ENCODE peak calls at places on chromosome 17, in eight cellular contexts. L is stimulated activated CD4-positive, alpha-beta T cell treated with anti-CD3 and anti-CD28 coated beads, Interleukin-12 subunit alpha, Interleukin-12 subunit beta, amount 100 ng/mL, for 24 hours; E is epithelial cell of esophagus; Y is stimulated activated CD8-positive, alpha-beta memory T cell treated with anti-CD3 and anti-CD28 coated beads, Interleukin-4, amount 100 ng/mL, for 1 hour; N is H9; T is activated T-helper 1 cell treated with anti-CD3 and anti-CD28 coated beads, Interleukin-2, amount 50 U/mL, for 16 hours; S is CD8-positive, alpha-beta T cell; P is NCI-H1417. H is an unnamed sample.

GRCh38 chr17:79864617-79865250 is 25.5 kb upstream of the CBX4 start:
- DNase-seq in L (no peak), E (peak), Y (no peak), N (no peak), T (no peak), S (no peak), P (no peak), H (no peak)

GRCh38 chr17:46191332-46192210 is 1.7 kb downstream of the KANSL1 start:
- DNase-seq in L (no peak), E (peak), Y (no peak), N (peak), T (no peak), S (no peak), P (peak), H (no peak)

GRCh38 chr17:44610871-44611270 is 45.4 kb upstream of the MEIOC start:
- DNase-seq in L (no peak), E (peak), Y (no peak), N (no peak), T (no peak), S (no peak), P (no peak), H (no peak)

GRCh38 chr17:35373532-35373983 is at the start of gene SLFN11:
- DNase-seq in L (peak), E (peak), Y (peak), N (peak), T (peak), S (peak), P (peak), H (peak)

GRCh38 chr17:41800601-41801373 is 11.0 kb downstream of the P3H4 start:
- DNase-seq in L (no peak), E (peak), Y (no peak), N (peak), T (no peak), S (no peak), P (peak), H (no peak)

GRCh38 chr17:78935419-78936323 is 10.5 kb upstream of the TIMP2 start:
- DNase-seq in L (no peak), E (peak), Y (no peak), N (peak), T (no peak), S (no peak), P (no peak), H (no peak)

GRCh38 chr17:65634533-65634932 is 73.1 kb upstream of the AXIN2 start:
- DNase-seq in L (no peak), E (no peak), Y (no peak), N (no peak), T (no peak), S (no peak), P (no peak), H (no peak)

GRCh38 chr17:75785770-75786538 is 1.3 kb downstream of the UNK start:
- DNase-seq in L (no peak), E (peak), Y (no peak), N (no peak), T (no peak), S (no peak), P (peak), H (no peak)

GRCh38 chr17:42422412-42422957 is 571 bp downstream of the CAVIN1 start:
- DNase-seq in L (peak), E (peak), Y (no peak), N (peak), T (no peak), S (no peak), P (peak), H (no peak)

GRCh38 chr17:79183221-79184158 is 108.9 kb downstream of the ENGASE start:
- DNase-seq in L (no peak), E (peak), Y (no peak), N (peak), T (no peak), S (no peak), P (peak), H (no peak)

GRCh38 chr17:81398855-81399451 is 3.7 kb downstream of the BAHCC1 start:
- DNase-seq in L (no peak), E (no peak), Y (no peak), N (no peak), T (no peak), S (no peak), P (no peak), H (no peak)

GRCh38 chr17:6241381-6241780 is 171.2 kb downstream of the WSCD1 start:
- DNase-seq in L (no peak), E (peak), Y (no peak), N (peak), T (no peak), S (no peak), P (no peak), H (no peak)

GRCh38 chr17:44807817-44808155 is 22.3 kb downstream of the GJC1 start:
- DNase-seq in L (no peak), E (no peak), Y (no peak), N (no peak), T (no peak), S (no peak), P (no peak), H (no peak)

GRCh38 chr17:18191071-18191667 is 7.5 kb downstream of the ALKBH5 start:
- DNase-seq in L (no peak), E (no peak), Y (no peak), N (no peak), T (no peak), S (no peak), P (no peak), H (no peak)

GRCh38 chr17:57523926-57524634 is 221.0 kb downstream of the CCDC182 start:
- DNase-seq in L (no peak), E (peak), Y (no peak), N (no peak), T (no peak), S (no peak), P (peak), H (no peak)

GRCh38 chr17:7833011-7833794 is 814 bp upstream of the KDM6B start:
- DNase-seq in L (no peak), E (no peak), Y (no peak), N (peak), T (no peak), S (no peak), P (no peak), H (no peak)

GRCh38 chr17:2023692-2024571 is 1.2 kb downstream of the RTN4RL1 start:
- DNase-seq in L (no peak), E (peak), Y (no peak), N (peak), T (no peak), S (no peak), P (peak), H (no peak)

GRCh38 chr17:50903604-50904521 is 37.7 kb upstream of the TOB1 start:
- DNase-seq in L (no peak), E (peak), Y (no peak), N (no peak), T (no peak), S (no peak), P (no peak), H (peak)

GRCh38 chr17:33322063-33322462 is 29.0 kb upstream of the ASIC2 start:
- DNase-seq in L (no peak), E (no peak), Y (no peak), N (no peak), T (no peak), S (no peak), P (no peak), H (no peak)

GRCh38 chr17:57368637-57369336 is 112.5 kb downstream of the MSI2 start:
- DNase-seq in L (no peak), E (no peak), Y (no peak), N (no peak), T (no peak), S (no peak), P (no peak), H (no peak)

GRCh38 chr17:47077576-47077975 is 98.5 kb upstream of the RPRML start:
- DNase-seq in L (no peak), E (peak), Y (no peak), N (no peak), T (no peak), S (no peak), P (no peak), H (no peak)

GRCh38 chr17:47204722-47205418 is 4.3 kb upstream of the MYL4 start:
- DNase-seq in L (no peak), E (no peak), Y (no peak), N (no peak), T (no peak), S (no peak), P (no peak), H (no peak)

GRCh38 chr17:76051571-76051970 is 20.7 kb downstream of the SRP68 start:
- DNase-seq in L (no peak), E (no peak), Y (no peak), N (no peak), T (no peak), S (no peak), P (no peak), H (no peak)

GRCh38 chr17:61219460-61219859 is 180.2 kb upstream of the TBX2 start:
- DNase-seq in L (no peak), E (no peak), Y (no peak), N (no peak), T (no peak), S (no peak), P (no peak), H (no peak)

GRCh38 chr17:18093616-18094408 is 6.1 kb downstream of the DRG2 start:
- DNase-seq in L (no peak), E (peak), Y (no peak), N (peak), T (no peak), S (no peak), P (no peak), H (no peak)

GRCh38 chr17:77450742-77451270 is 310.0 kb downstream of the SEC14L1 start:
- DNase-seq in L (no peak), E (no peak), Y (no peak), N (no peak), T (no peak), S (no peak), P (no peak), H (no peak)

GRCh38 chr17:78974635-78975591 is 4.8 kb downstream of the LGALS3BP start:
- DNase-seq in L (no peak), E (peak), Y (no peak), N (peak), T (no peak), S (no peak), P (peak), H (no peak)

GRCh38 chr17:2240541-2240940 is 63.0 kb downstream of the SMG6 start:
- DNase-seq in L (no peak), E (no peak), Y (no peak), N (no peak), T (no peak), S (no peak), P (no peak), H (no peak)